ENCODE peak calls at places on chromosomes 3 and 15, in nine cellular contexts. Z, X, Q, T, F, P, B, E and K are unnamed samples.
A peak's percentile ranks its signal among the peaks of the same experiment; 100 is the strongest.

GRCh38 chr3:33035596-33035995 is 61.4 kb downstream of the GLB1 start:
- DNase-seq in Z (peak; percentile 15), X (peak; percentile 78), Q (no peak), T (peak; percentile 53), F (no peak), P (peak; percentile 37), B (no peak), E (no peak), K (no peak)

GRCh38 chr3:134201201-134202130 is 49.2 kb downstream of the RYK start:
- DNase-seq in Z (peak; percentile 85), X (peak; percentile 96), Q (no peak), T (peak; percentile 68), F (no peak), P (peak; percentile 83), B (no peak), E (no peak), K (no peak)

GRCh38 chr3:108673988-108674661 is 83.1 kb downstream of the RETNLB start:
- DNase-seq in Z (no peak), X (peak; percentile 36), Q (no peak), T (no peak), F (no peak), P (no peak), B (no peak), E (no peak), K (no peak)

GRCh38 chr3:139427283-139428060 is 38.0 kb upstream of the COPB2 start:
- DNase-seq in Z (peak; percentile 60), X (peak; percentile 64), Q (no peak), T (peak; percentile 88), F (no peak), P (peak; percentile 81), B (no peak), E (no peak), K (peak; percentile 23)

GRCh38 chr15:63727542-63727941 is 106.2 kb downstream of the HERC1 start:
- DNase-seq in Z (no peak), X (no peak), Q (no peak), T (no peak), F (no peak), P (no peak), B (no peak), E (no peak), K (no peak)

GRCh38 chr3:178455966-178456365 is 80.3 kb upstream of the KCNMB2 start:
- DNase-seq in Z (no peak), X (no peak), Q (no peak), T (no peak), F (no peak), P (no peak), B (no peak), E (no peak), K (no peak)

GRCh38 chr3:123105201-123106189 is 38.7 kb downstream of the PDIA5 start:
- DNase-seq in Z (no peak), X (no peak), Q (no peak), T (no peak), F (no peak), P (no peak), B (no peak), E (no peak), K (peak; percentile 66)

GRCh38 chr3:49750056-49750455 is 26.3 kb upstream of the GMPPB start:
- DNase-seq in Z (no peak), X (peak; percentile 48), Q (no peak), T (no peak), F (no peak), P (peak; percentile 18), B (no peak), E (no peak), K (no peak)

GRCh38 chr15:71515375-71516186 is 294.8 kb upstream of the NR2E3 start:
- DNase-seq in Z (no peak), X (peak; percentile 38), Q (peak; percentile 28), T (no peak), F (no peak), P (no peak), B (no peak), E (no peak), K (no peak)

GRCh38 chr3:10945683-10946287 is 46.8 kb upstream of the SLC6A1 start:
- DNase-seq in Z (peak; percentile 44), X (peak; percentile 21), Q (peak; percentile 46), T (peak; percentile 65), F (peak; percentile 85), P (peak; percentile 24), B (no peak), E (peak; percentile 86), K (peak; percentile 69)

GRCh38 chr3:122427857-122428471 is 12.1 kb upstream of the WDR5B start:
- DNase-seq in Z (no peak), X (peak; percentile 32), Q (no peak), T (no peak), F (no peak), P (no peak), B (no peak), E (no peak), K (no peak)

GRCh38 chr3:50304601-50305000 is 1.2 kb upstream of the HYAL1 start:
- DNase-seq in Z (no peak), X (peak; percentile 39), Q (no peak), T (no peak), F (no peak), P (peak; percentile 34), B (no peak), E (no peak), K (no peak)

GRCh38 chr15:61389334-61390028 is 160.4 kb upstream of the RORA start:
- DNase-seq in Z (no peak), X (no peak), Q (no peak), T (no peak), F (no peak), P (no peak), B (no peak), E (no peak), K (no peak)

GRCh38 chr15:61393524-61393923 is 164.4 kb upstream of the RORA start:
- DNase-seq in Z (no peak), X (no peak), Q (no peak), T (no peak), F (no peak), P (no peak), B (no peak), E (no peak), K (no peak)

GRCh38 chr15:61393949-61394348 is 164.8 kb upstream of the RORA start:
- DNase-seq in Z (no peak), X (no peak), Q (no peak), T (no peak), F (peak; percentile 18), P (no peak), B (peak; percentile 69), E (peak; percentile 42), K (no peak)

GRCh38 chr15:61387675-61388074 is 158.6 kb upstream of the RORA start:
- DNase-seq in Z (no peak), X (no peak), Q (no peak), T (no peak), F (no peak), P (no peak), B (no peak), E (no peak), K (no peak)

DNA sequence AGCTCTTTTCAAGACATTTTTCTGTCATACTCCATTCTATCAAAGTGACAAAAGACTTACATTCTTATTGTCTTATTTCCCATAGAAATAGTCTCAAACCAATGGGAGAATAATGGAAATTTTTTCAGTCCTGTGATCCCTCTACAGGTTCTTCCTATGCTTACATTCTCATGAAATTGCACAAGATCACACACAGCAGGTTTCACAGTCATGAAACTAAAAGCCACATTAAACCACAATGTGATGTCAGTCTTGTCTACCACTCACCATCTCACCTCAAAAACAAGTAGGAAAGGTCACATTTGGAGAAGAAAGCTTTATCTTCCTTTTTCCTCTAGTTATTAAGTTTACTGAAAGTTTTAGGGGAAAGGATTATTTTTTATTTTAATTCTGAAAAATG is 161.0 kb upstream of the RORA start:
- DNase-seq in Z (no peak), X (no peak), Q (no peak), T (no peak), F (no peak), P (peak; percentile 1), B (no peak), E (no peak), K (no peak)
- H3K9me3 ChIP-seq in Z (peaks cover 9% of the 10 kb centered on the region), X (no peaks in the 10 kb centered on the region), Q (no peaks in the 10 kb centered on the region), T (no peaks in the 10 kb centered on the region), F (no peaks in the 10 kb centered on the region), P (no peaks in the 10 kb centered on the region), B (no peaks in the 10 kb centered on the region), E (no peaks in the 10 kb centered on the region), K (no peaks in the 10 kb centered on the region)

GRCh38 chr15:31331389-31331788 is 4.8 kb downstream of the KLF13 start:
- DNase-seq in Z (no peak), X (no peak), Q (no peak), T (no peak), F (no peak), P (no peak), B (no peak), E (peak; percentile 47), K (no peak)

GRCh38 chr15:31329640-31330010 is 3.0 kb downstream of the KLF13 start:
- DNase-seq in Z (no peak), X (no peak), Q (peak; percentile 35), T (no peak), F (no peak), P (no peak), B (no peak), E (no peak), K (no peak)

GRCh38 chr15:31330111-31330785 is 3.6 kb downstream of the KLF13 start:
- DNase-seq in Z (no peak), X (no peak), Q (no peak), T (no peak), F (peak; percentile 53), P (no peak), B (no peak), E (peak; percentile 55), K (no peak)

GRCh38 chr15:31332020-31332680 is 5.5 kb downstream of the KLF13 start:
- DNase-seq in Z (no peak), X (no peak), Q (no peak), T (no peak), F (no peak), P (no peak), B (no peak), E (peak; percentile 74), K (peak; percentile 66)

GRCh38 chr15:31330836-31331235 is 4.2 kb downstream of the KLF13 start:
- DNase-seq in Z (no peak), X (no peak), Q (peak; percentile 44), T (no peak), F (peak; percentile 40), P (no peak), B (no peak), E (peak; percentile 82), K (no peak)
- H3K4me1 ChIP-seq in Z (peaks cover 14% of the 10 kb centered on the region), X (no peaks in the 10 kb centered on the region), Q (peaks cover 66% of the 10 kb centered on the region), T (peaks cover 20% of the 10 kb centered on the region), F (peaks cover 57% of the 10 kb centered on the region), P (peaks cover 19% of the 10 kb centered on the region), B (peaks cover 55% of the 10 kb centered on the region), E (peaks cover 33% of the 10 kb centered on the region), K (peaks cover 38% of the 10 kb centered on the region)

GRCh38 chr15:24971052-24971451 is 16.3 kb downstream of the SNRPN start:
- DNase-seq in Z (no peak), X (no peak), Q (no peak), T (no peak), F (no peak), P (no peak), B (no peak), E (no peak), K (no peak)
- H3K9me3 ChIP-seq in Z (peaks cover 27% of the 10 kb centered on the region), X (no peaks in the 10 kb centered on the region), Q (no peaks in the 10 kb centered on the region), T (no peaks in the 10 kb centered on the region), F (no peaks in the 10 kb centered on the region), P (peaks cover 33% of the 10 kb centered on the region), B (peaks cover 46% of the 10 kb centered on the region), E (no peaks in the 10 kb centered on the region), K (no peaks in the 10 kb centered on the region)

DNA sequence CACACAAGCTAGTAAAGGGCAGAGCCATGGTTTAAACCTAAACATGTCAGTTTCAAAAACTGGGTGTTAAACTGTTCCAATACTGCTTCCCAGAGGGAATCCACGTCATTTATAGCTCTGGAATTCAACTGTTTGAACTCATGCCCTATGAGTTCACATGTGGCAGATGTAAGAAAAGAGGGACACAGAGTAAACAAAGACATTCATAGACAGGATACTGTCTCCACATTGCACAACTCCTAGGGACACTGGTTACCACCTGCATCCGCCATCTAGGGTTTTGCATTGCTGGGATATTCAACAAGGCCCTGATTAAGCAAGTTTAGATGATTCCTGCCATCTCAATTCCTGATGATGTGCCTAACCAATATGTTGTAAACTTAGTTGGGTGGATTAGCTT is 134.1 kb upstream of the COL8A1 start:
- DNase-seq in Z (no peak), X (peak; percentile 64), Q (no peak), T (no peak), F (no peak), P (peak; percentile 90), B (no peak), E (no peak), K (no peak)
- H3K4me1 ChIP-seq in Z (no peaks in the 10 kb centered on the region), X (peaks cover 17% of the 10 kb centered on the region), Q (no peaks in the 10 kb centered on the region), T (no peaks in the 10 kb centered on the region), F (peaks cover 25% of the 10 kb centered on the region), P (peaks cover 8% of the 10 kb centered on the region), B (peaks cover 16% of the 10 kb centered on the region), E (peaks cover under 1% of the 10 kb centered on the region), K (no peaks in the 10 kb centered on the region)